ENCODE peak calls at places on chromosomes 3 and 15, in seven cellular contexts. J is GM13977; X is pancreas; W is AG04449; O is activated CD8-positive, alpha-beta T cell treated with anti-CD3 and anti-CD28 coated beads for 36 hours; H is foreskin keratinocyte; V is psoas muscle. P is an unnamed sample.
A peak's percentile ranks its signal among the peaks of the same experiment; 100 is the strongest.

GRCh38 chr3:23672628-23673027 is 133.1 kb upstream of the UBE2E1 start:
- DNase-seq in W (no peak), J (no peak), H (no peak), V (no peak), X (no peak), O (no peak), P (no peak)

GRCh38 chr3:128971421-128971820 is 22.5 kb downstream of the CFAP92 start:
- DNase-seq in X (no peak), W (no peak), J (no peak), V (peak; percentile 52), H (no peak), O (no peak), P (no peak)

GRCh38 chr15:101063891-101064794 is 145.0 kb downstream of the LRRK1 start:
- DNase-seq in X (no peak), O (no peak), H (no peak), J (no peak), V (no peak), W (no peak), P (no peak)

GRCh38 chr3:133488785-133489367 is 84.6 kb upstream of the CDV3 start:
- DNase-seq in X (peak; percentile 28), V (no peak), W (peak; percentile 45), O (no peak), H (peak; percentile 44), J (no peak), P (peak; percentile 29)

GRCh38 chr3:55501905-55502304 is 14.8 kb upstream of the WNT5A start:
- DNase-seq in X (no peak), V (no peak), W (no peak), O (no peak), J (no peak), H (no peak), P (no peak)

GRCh38 chr15:59074607-59075006 is 30.3 kb upstream of the CCNB2 start:
- DNase-seq in J (no peak), H (no peak), O (no peak), W (no peak), V (no peak), X (no peak), P (no peak)

GRCh38 chr15:94441782-94442181 is 210.4 kb downstream of the MCTP2 start:
- DNase-seq in W (no peak), O (no peak), V (no peak), J (no peak), H (no peak), X (no peak), P (no peak)

GRCh38 chr15:39232512-39232911 is 348.4 kb upstream of the THBS1 start:
- DNase-seq in W (peak; percentile 69), V (peak; percentile 9), J (no peak), H (peak; percentile 88), X (no peak), O (no peak), P (peak; percentile 70)

GRCh38 chr3:41740374-41740773 is 221.5 kb downstream of the ULK4 start:
- DNase-seq in H (no peak), V (no peak), X (no peak), J (no peak), O (no peak), W (no peak), P (no peak)

GRCh38 chr3:16816048-16816780 is 68.5 kb upstream of the PLCL2 start:
- DNase-seq in W (no peak), O (no peak), J (peak; percentile 46), H (peak; percentile 8), V (no peak), X (no peak), P (no peak)

GRCh38 chr3:69491980-69492379 is 106.1 kb upstream of the FRMD4B start:
- DNase-seq in X (no peak), O (no peak), W (no peak), J (no peak), H (no peak), V (no peak), P (no peak)

GRCh38 chr3:170867143-170867542 is 2.9 kb downstream of the RPL22L1 start:
- DNase-seq in V (no peak), O (no peak), W (no peak), X (no peak), J (no peak), H (no peak), P (no peak)

GRCh38 chr3:4864503-4864902 is 114.7 kb upstream of the BHLHE40 start:
- DNase-seq in V (no peak), H (no peak), J (no peak), X (no peak), O (no peak), W (no peak), P (no peak)

GRCh38 chr3:188584162-188584529 is 430.2 kb downstream of the LPP start:
- DNase-seq in H (peak; percentile 62), W (no peak), J (no peak), O (no peak), X (no peak), V (no peak), P (peak; percentile 44)

GRCh38 chr3:37984596-37984995 is 6.0 kb upstream of the VILL start:
- DNase-seq in X (no peak), W (no peak), J (no peak), O (no peak), H (no peak), V (no peak), P (no peak)

GRCh38 chr15:40282870-40283614 is at the start of gene ANKRD63:
- DNase-seq in H (no peak), J (peak; percentile 80), X (no peak), O (peak; percentile 45), V (peak; percentile 38), W (no peak), P (no peak)

GRCh38 chr3:50562866-50563265 is 4.7 kb downstream of the C3orf18 start:
- DNase-seq in H (peak; percentile 74), J (no peak), X (no peak), W (no peak), V (no peak), O (no peak), P (no peak)

GRCh38 chr3:14096742-14097141 is 27.9 kb downstream of the CHCHD4 start:
- DNase-seq in J (no peak), X (no peak), W (no peak), V (no peak), O (no peak), H (no peak), P (no peak)

DNA sequence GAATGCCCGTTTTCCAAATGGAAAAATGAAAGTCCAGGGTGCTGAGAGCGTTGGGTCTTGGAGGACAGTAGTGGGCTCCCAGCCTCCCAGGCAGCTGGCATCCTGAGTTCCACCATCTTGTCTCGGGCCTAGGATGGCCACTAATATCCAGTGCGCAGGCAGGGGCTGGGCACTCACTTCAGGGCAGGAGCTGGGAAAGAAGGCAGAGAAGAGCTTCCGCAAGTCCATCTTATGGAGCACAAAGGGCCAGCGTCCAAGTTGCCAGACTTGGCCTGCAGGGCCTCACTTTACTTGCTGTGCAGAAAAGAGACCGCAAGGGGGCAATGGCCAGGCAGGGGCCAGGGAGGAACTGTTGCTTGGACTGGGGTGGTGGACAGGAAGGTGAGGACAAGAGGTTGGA is 46.1 kb downstream of the IQSEC1 start:
- DNase-seq in V (no peak), W (no peak), O (no peak), X (no peak), H (no peak), J (no peak), P (no peak)
- TF ChIP-seq CTCF in V (no peak), W (no peak), O (no peak), X (no peak), H (no peak), J (no peak), P (no peak)

GRCh38 chr3:130699765-130700164 is 46.9 kb downstream of the PIK3R4 start:
- DNase-seq in V (no peak), W (no peak), J (peak; percentile 36), O (no peak), X (no peak), H (no peak), P (no peak)
- TF ChIP-seq CTCF in V (peak; percentile 29), W (peak; percentile 15), J (peak; percentile 45), O (peak; percentile 56), X (no peak), H (peak; percentile 82), P (peak; percentile 68)

GRCh38 chr3:24829011-24829581 is 334.4 kb upstream of the THRB start:
- DNase-seq in W (no peak), J (peak; percentile 30), H (no peak), X (peak; percentile 48), O (no peak), V (peak; percentile 47), P (no peak)
- TF ChIP-seq CTCF in W (no peak), J (no peak), H (no peak), X (no peak), O (no peak), V (no peak), P (no peak)

GRCh38 chr3:122678496-122678895 is 2.1 kb upstream of the PARP14 start:
- DNase-seq in W (no peak), H (no peak), V (no peak), O (no peak), X (no peak), J (no peak), P (no peak)
- TF ChIP-seq CTCF in W (no peak), H (no peak), V (no peak), O (no peak), X (no peak), J (no peak), P (no peak)